ENCODE peak calls at places on chromosomes 6 and 20, in ten cellular contexts. H is heart left ventricle, F is astrocyte, T is DND-41, W is cardiac muscle cell, D is coronary artery, Q is IMR-90, S is spleen, Y is tibial artery, N is K562. G is an unnamed sample.
A peak's percentile ranks its signal among the peaks of the same experiment; 100 is the strongest.

GRCh38 chr6:8006208-8006607 is 58.0 kb downstream of the BLOC1S5 start:
- DNase-seq in F (no peak), Y (no peak), D (no peak), T (peak; percentile 12), W (peak; percentile 7), N (peak; percentile 51), H (no peak), S (no peak), Q (peak; percentile 51), G (no peak)

GRCh38 chr20:40050596-40050995 is 638.4 kb downstream of the MAFB start:
- DNase-seq in W (no peak), T (no peak), S (no peak), N (no peak), D (no peak), Y (no peak), F (no peak), H (no peak), Q (no peak), G (no peak)

GRCh38 chr6:77340331-77340730 is 123.0 kb downstream of the HTR1B start:
- DNase-seq in N (no peak), F (no peak), S (peak; percentile 14), W (no peak), T (no peak), Q (no peak), H (no peak), D (no peak), Y (no peak), G (no peak)

GRCh38 chr6:46331461-46331860 is 159.8 kb downstream of the RCAN2 start:
- DNase-seq in N (no peak), W (no peak), D (no peak), F (no peak), H (no peak), S (no peak), Q (no peak), T (no peak), Y (no peak), G (no peak)

GRCh38 chr6:56176741-56177140 is 70.6 kb downstream of the COL21A1 start:
- DNase-seq in Q (no peak), Y (no peak), N (no peak), H (no peak), W (no peak), T (no peak), S (no peak), D (no peak), F (no peak), G (no peak)

GRCh38 chr6:106512958-106513480 is 116.3 kb downstream of the RTN4IP1 start:
- DNase-seq in Q (no peak), W (no peak), H (no peak), S (no peak), D (no peak), N (no peak), Y (no peak), F (no peak), T (no peak), G (no peak)

GRCh38 chr6:141309295-141309694 is 823.4 kb upstream of the GJE1 start:
- DNase-seq in W (no peak), Q (no peak), N (no peak), H (no peak), T (no peak), D (no peak), Y (no peak), S (no peak), F (no peak), G (no peak)

GRCh38 chr6:38588631-38589366 is 50.9 kb downstream of the BTBD9 start:
- DNase-seq in N (no peak), H (no peak), F (peak; percentile 50), D (no peak), Y (no peak), W (no peak), T (no peak), S (no peak), Q (peak; percentile 76), G (no peak)

GRCh38 chr20:63963784-63964301 is 5.9 kb downstream of the ZNF512B start:
- DNase-seq in H (no peak), Q (no peak), T (no peak), N (no peak), D (no peak), W (no peak), Y (no peak), S (peak; percentile 71), F (no peak), G (no peak)

GRCh38 chr20:48819089-48819488 is 8.7 kb downstream of the PREX1 start:
- DNase-seq in W (no peak), N (no peak), Y (no peak), D (no peak), T (no peak), H (no peak), S (peak; percentile 69), F (no peak), Q (no peak), G (no peak)
- H3K4me3 ChIP-seq in W (no peak overlapping the region), N (no peak overlapping the region), Y (no peak overlapping the region), D (no peak overlapping the region), T (no peak overlapping the region), H (no peak overlapping the region), S (no peak overlapping the region), F (no peak overlapping the region), Q (no peak overlapping the region), G (no peak overlapping the region)

DNA sequence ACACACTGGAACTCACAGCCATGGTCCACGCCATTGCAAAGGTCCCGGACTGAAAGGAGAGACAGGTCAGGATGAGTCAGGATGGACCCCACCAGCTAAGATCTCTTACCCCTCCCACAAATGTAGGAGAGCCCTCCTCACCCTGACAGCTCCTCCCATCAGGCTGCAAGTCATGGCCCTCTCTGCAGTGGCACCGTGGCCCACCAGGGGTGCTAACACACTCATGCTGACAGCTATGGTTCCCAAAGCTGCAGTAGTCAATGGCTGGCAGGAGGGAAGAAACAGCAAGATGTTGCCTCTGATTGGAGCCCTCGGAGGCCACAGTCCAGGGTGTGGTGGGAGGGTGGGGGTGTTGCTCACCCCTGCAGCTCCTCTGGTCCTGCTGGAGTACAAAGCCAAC is 5.7 kb upstream of the RBPJL start:
- DNase-seq in Y (no peak), T (peak; percentile 62), F (no peak), D (no peak), H (no peak), S (no peak), N (peak; percentile 71), W (peak; percentile 61), Q (peak; percentile 19), G (no peak)
- TF ChIP-seq CTCF in Y (no peak), T (peak; percentile 71), F (peak; percentile 14), D (no peak), H (peak; percentile 29), S (peak; percentile 40), N (peak; percentile 70), W (peak; percentile 56), Q (peak; percentile 33), G (no peak)

GRCh38 chr20:25750765-25751696 is 54.4 kb upstream of the ZNF337 start:
- DNase-seq in W (peak; percentile 31), S (peak; percentile 86), Y (no peak), H (peak; percentile 46), F (no peak), N (peak; percentile 45), Q (peak; percentile 28), T (no peak), D (no peak), G (no peak)

GRCh38 chr20:25749667-25750066 is 53.0 kb upstream of the ZNF337 start:
- DNase-seq in F (no peak), N (no peak), Y (no peak), Q (no peak), S (no peak), H (no peak), T (no peak), W (no peak), D (no peak), G (no peak)

GRCh38 chr20:25745100-25745499 is 48.4 kb upstream of the ZNF337 start:
- DNase-seq in D (no peak), F (no peak), Q (no peak), S (no peak), H (no peak), W (no peak), Y (no peak), T (no peak), N (no peak), G (no peak)

GRCh38 chr20:25745738-25746137 is 49.1 kb upstream of the ZNF337 start:
- DNase-seq in W (no peak), S (no peak), Y (no peak), Q (no peak), H (no peak), F (no peak), T (no peak), D (no peak), N (no peak), G (no peak)

DNA sequence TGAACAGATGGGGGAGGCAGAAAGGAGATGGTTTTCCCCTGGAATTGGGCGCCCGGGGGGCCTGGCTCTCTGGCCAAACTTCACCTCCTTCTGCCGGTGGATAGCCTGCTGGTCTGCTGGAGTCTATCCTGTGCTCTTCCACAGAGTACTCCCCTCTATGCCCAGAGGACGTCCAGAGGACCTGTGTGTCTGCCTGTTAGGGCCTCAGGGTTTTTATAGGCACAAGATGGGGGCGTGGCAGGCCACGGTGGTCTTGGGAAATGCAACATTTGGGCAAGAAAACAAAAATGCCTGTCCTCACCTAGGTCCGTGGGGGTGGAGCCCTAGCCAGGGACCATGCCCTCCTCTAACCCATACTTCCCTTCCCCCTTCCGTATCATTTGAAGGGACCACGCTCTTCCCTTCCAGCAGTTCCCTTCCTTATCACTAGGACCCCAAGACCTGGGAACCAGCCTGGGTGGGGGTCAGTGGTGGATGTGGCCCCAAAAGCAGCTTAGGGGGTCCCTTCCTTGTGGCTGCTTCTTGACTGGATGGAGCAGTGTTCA is 53.6 kb upstream of the ZNF337 start:
- DNase-seq in Y (no peak), D (no peak), Q (no peak), W (no peak), S (no peak), N (no peak), H (no peak), F (no peak), T (no peak), G (no peak)
- H3K27ac ChIP-seq in Y (no peak overlapping the region), D (no peak overlapping the region), Q (no peak overlapping the region), W (no peak overlapping the region), S (no peak overlapping the region), N (no peak overlapping the region), H (no peak overlapping the region), F (no peak overlapping the region), T (no peak overlapping the region), G (no peak overlapping the region)

GRCh38 chr6:52517502-52518278 is 59.2 kb downstream of the TRAM2 start:
- DNase-seq in Y (peak; percentile 95), N (peak; percentile 92), T (no peak), S (no peak), H (peak; percentile 90), F (peak; percentile 96), W (no peak), Q (peak; percentile 98), D (peak; percentile 92), G (peak; percentile 92)
- H3K4me3 ChIP-seq in Y (no peak overlapping the region), N (peak overlapping the region; percentile 23), T (no peak overlapping the region), S (no peak overlapping the region), H (no peak overlapping the region), F (peak overlapping the region; percentile 6), W (no peak overlapping the region), Q (no peak overlapping the region), D (peak overlapping the region; percentile 46), G (no peak overlapping the region)